ENCODE peak calls at places on chromosomes 13 and 19, in five cellular contexts. One of them, this sample, is unnamed.

GRCh38 chr13:95354156-95354555 is 52.9 kb upstream of the ABCC4 start:
- DNase-seq in T-cell: no peak
- DNase-seq in NB4: no peak
- DNase-seq in brain microvascular endothelial cell: no peak
- DNase-seq in HTR-8/SVneo: no peak
- DNase-seq in this sample: no peak

GRCh38 chr13:43154083-43154739 is 130.8 kb downstream of the DNAJC15 start:
- DNase-seq in HTR-8/SVneo: peak
- DNase-seq in NB4: no peak
- DNase-seq in T-cell: no peak
- DNase-seq in brain microvascular endothelial cell: no peak
- DNase-seq in this sample: no peak

GRCh38 chr13:22287343-22287922 is 616.6 kb downstream of the FGF9 start:
- DNase-seq in T-cell: no peak
- DNase-seq in brain microvascular endothelial cell: no peak
- DNase-seq in HTR-8/SVneo: no peak
- DNase-seq in NB4: no peak
- DNase-seq in this sample: no peak

GRCh38 chr19:54455786-54456422 is 6.9 kb downstream of the LENG8 start:
- DNase-seq in HTR-8/SVneo: no peak
- DNase-seq in T-cell: no peak
- DNase-seq in brain microvascular endothelial cell: no peak
- DNase-seq in NB4: no peak
- DNase-seq in this sample: no peak

GRCh38 chr13:99892189-99892588 is 79.4 kb downstream of the ZIC5 start:
- DNase-seq in HTR-8/SVneo: no peak
- DNase-seq in NB4: no peak
- DNase-seq in brain microvascular endothelial cell: no peak
- DNase-seq in T-cell: no peak
- DNase-seq in this sample: no peak

GRCh38 chr13:88622362-88622973 is 951.3 kb downstream of the SLITRK5 start:
- DNase-seq in T-cell: no peak
- DNase-seq in NB4: no peak
- DNase-seq in HTR-8/SVneo: no peak
- DNase-seq in brain microvascular endothelial cell: no peak
- DNase-seq in this sample: no peak

GRCh38 chr19:13143135-13143534 is 7.0 kb downstream of the STX10 start:
- DNase-seq in NB4: peak
- DNase-seq in T-cell: no peak
- DNase-seq in brain microvascular endothelial cell: peak
- DNase-seq in HTR-8/SVneo: no peak
- DNase-seq in this sample: peak

GRCh38 chr13:19587635-19588300 is 26.4 kb upstream of the TPTE2 start:
- DNase-seq in NB4: peak
- DNase-seq in HTR-8/SVneo: no peak
- DNase-seq in brain microvascular endothelial cell: peak
- DNase-seq in T-cell: no peak
- DNase-seq in this sample: no peak

GRCh38 chr19:7676854-7677253 is at the start of gene MCEMP1:
- DNase-seq in brain microvascular endothelial cell: no peak
- DNase-seq in NB4: peak
- DNase-seq in HTR-8/SVneo: no peak
- DNase-seq in T-cell: no peak
- DNase-seq in this sample: no peak

GRCh38 chr13:91142572-91142971 is 204.9 kb upstream of the MIR17HG start:
- DNase-seq in T-cell: no peak
- DNase-seq in NB4: no peak
- DNase-seq in HTR-8/SVneo: peak
- DNase-seq in brain microvascular endothelial cell: peak
- DNase-seq in this sample: peak

GRCh38 chr13:111954681-111955411 is 112.1 kb upstream of the SOX1 start:
- DNase-seq in NB4: peak
- DNase-seq in HTR-8/SVneo: no peak
- DNase-seq in T-cell: no peak
- DNase-seq in brain microvascular endothelial cell: no peak
- DNase-seq in this sample: no peak

GRCh38 chr19:3520166-3521103 is 14.3 kb downstream of the FZR1 start:
- DNase-seq in T-cell: no peak
- DNase-seq in brain microvascular endothelial cell: no peak
- DNase-seq in HTR-8/SVneo: no peak
- DNase-seq in NB4: no peak
- DNase-seq in this sample: peak

GRCh38 chr13:44142911-44143665 is 230.5 kb upstream of the SERP2 start:
- DNase-seq in HTR-8/SVneo: peak
- DNase-seq in NB4: no peak
- DNase-seq in brain microvascular endothelial cell: peak
- DNase-seq in T-cell: no peak
- DNase-seq in this sample: peak

This sample was measured in PC-9.